ENCODE peak calls at places on chromosomes 3 and 15, in six cellular contexts. One of them, this sample, is unnamed. For H3K4me1 and H3K27me3, the result is how much of the 10 kb centered on the place peaks cover.

GRCh38 chr3:122609798-122610559 is 32.5 kb downstream of the PARP15 start:
- DNase-seq in HCT116: peak
- DNase-seq in K562: no peak
- DNase-seq in HepG2: no peak
- DNase-seq in H1: no peak
- DNase-seq in GM12878: peak
- DNase-seq in this sample: no peak

GRCh38 chr3:42123012-42123581 is 31.9 kb downstream of the TRAK1 start:
- DNase-seq in H1: no peak
- DNase-seq in HepG2: no peak
- DNase-seq in GM12878: peak
- DNase-seq in HCT116: no peak
- DNase-seq in K562: no peak
- DNase-seq in this sample: no peak

GRCh38 chr3:171140246-171140645 is 113.7 kb upstream of the SLC2A2 start:
- DNase-seq in GM12878: no peak
- DNase-seq in HepG2: no peak
- DNase-seq in HCT116: no peak
- DNase-seq in K562: no peak
- DNase-seq in H1: no peak
- DNase-seq in this sample: no peak

GRCh38 chr3:134336587-134336986 is 37.7 kb downstream of the AMOTL2 start:
- DNase-seq in K562: no peak
- DNase-seq in HepG2: no peak
- DNase-seq in H1: no peak
- DNase-seq in GM12878: no peak
- DNase-seq in HCT116: no peak
- DNase-seq in this sample: no peak

GRCh38 chr3:185507883-185508282 is 9.0 kb upstream of the TMEM41A start:
- DNase-seq in HCT116: no peak
- DNase-seq in K562: peak
- DNase-seq in H1: no peak
- DNase-seq in GM12878: no peak
- DNase-seq in HepG2: no peak
- DNase-seq in this sample: no peak

GRCh38 chr3:73385538-73385937 is 239.2 kb downstream of the PDZRN3 start:
- DNase-seq in H1: no peak
- DNase-seq in HCT116: no peak
- DNase-seq in K562: no peak
- DNase-seq in GM12878: no peak
- DNase-seq in HepG2: no peak
- DNase-seq in this sample: no peak

GRCh38 chr15:77507151-77507847 is 86.6 kb downstream of the HMG20A start:
- DNase-seq in HepG2: no peak
- DNase-seq in K562: no peak
- DNase-seq in H1: no peak
- DNase-seq in GM12878: no peak
- DNase-seq in HCT116: no peak
- DNase-seq in this sample: no peak

GRCh38 chr3:192772495-192772894 is 45.2 kb upstream of the FGF12 start:
- DNase-seq in H1: peak
- DNase-seq in GM12878: no peak
- DNase-seq in HepG2: peak
- DNase-seq in HCT116: peak
- DNase-seq in K562: no peak
- DNase-seq in this sample: peak

GRCh38 chr15:70617076-70617910 is 146.1 kb downstream of the UACA start:
- DNase-seq in GM12878: no peak
- DNase-seq in HepG2: peak
- DNase-seq in HCT116: no peak
- DNase-seq in H1: no peak
- DNase-seq in K562: no peak
- DNase-seq in this sample: no peak

GRCh38 chr3:35639251-35640185 is at the start of gene ARPP21:
- DNase-seq in HepG2: no peak
- DNase-seq in K562: no peak
- DNase-seq in GM12878: no peak
- DNase-seq in H1: no peak
- DNase-seq in HCT116: no peak
- DNase-seq in this sample: peak

GRCh38 chr3:188404124-188404523 is 250.2 kb downstream of the LPP start:
- DNase-seq in GM12878: no peak
- DNase-seq in HCT116: no peak
- DNase-seq in K562: no peak
- DNase-seq in HepG2: no peak
- DNase-seq in H1: no peak
- DNase-seq in this sample: no peak

GRCh38 chr15:64583983-64584382 is 123.6 kb downstream of the ZNF609 start:
- DNase-seq in K562: no peak
- DNase-seq in GM12878: no peak
- DNase-seq in H1: no peak
- DNase-seq in HCT116: no peak
- DNase-seq in HepG2: no peak
- DNase-seq in this sample: no peak

GRCh38 chr3:17632401-17633100 is 109.9 kb downstream of the TBC1D5 start:
- DNase-seq in GM12878: no peak
- DNase-seq in HCT116: peak
- DNase-seq in K562: peak
- DNase-seq in HepG2: no peak
- DNase-seq in H1: no peak
- DNase-seq in this sample: no peak

GRCh38 chr3:196237203-196237602 is 20.9 kb downstream of the SLC51A start:
- DNase-seq in HepG2: no peak
- DNase-seq in HCT116: no peak
- DNase-seq in K562: no peak
- DNase-seq in GM12878: no peak
- DNase-seq in H1: no peak
- DNase-seq in this sample: no peak

GRCh38 chr3:113746955-113747718 is at the start of gene ATP6V1A:
- DNase-seq in H1: no peak
- DNase-seq in HepG2: peak
- DNase-seq in HCT116: no peak
- DNase-seq in GM12878: no peak
- DNase-seq in K562: peak
- DNase-seq in this sample: no peak

GRCh38 chr15:72740202-72740601 is 43.4 kb downstream of the ADPGK start:
- DNase-seq in K562: no peak
- DNase-seq in H1: no peak
- DNase-seq in HepG2: no peak
- DNase-seq in HCT116: no peak
- DNase-seq in GM12878: peak
- DNase-seq in this sample: no peak

GRCh38 chr3:193830791-193831191 is 237.8 kb downstream of the OPA1 start:
- DNase-seq in H1: no peak
- DNase-seq in HCT116: no peak
- DNase-seq in HepG2: no peak
- DNase-seq in K562: no peak
- DNase-seq in GM12878: no peak
- DNase-seq in this sample: no peak

GRCh38 chr3:150737874-150738679 is 24.9 kb downstream of the SIAH2 start:
- DNase-seq in H1: no peak
- DNase-seq in K562: peak
- DNase-seq in HepG2: peak
- DNase-seq in HCT116: peak
- DNase-seq in GM12878: peak
- DNase-seq in this sample: no peak

GRCh38 chr3:10995871-10996270 is 3.3 kb downstream of the SLC6A1 start:
- DNase-seq in HepG2: no peak
- DNase-seq in H1: no peak
- DNase-seq in HCT116: no peak
- DNase-seq in K562: no peak
- DNase-seq in GM12878: no peak
- DNase-seq in this sample: no peak

GRCh38 chr15:99029358-99029871 is 21.8 kb upstream of the PGPEP1L start:
- DNase-seq in GM12878: no peak
- DNase-seq in HCT116: no peak
- DNase-seq in H1: no peak
- DNase-seq in K562: no peak
- DNase-seq in HepG2: no peak
- DNase-seq in this sample: no peak

GRCh38 chr3:150972379-150972985 is at the start of gene CLRN1:
- DNase-seq in HepG2: no peak
- DNase-seq in HCT116: no peak
- DNase-seq in K562: no peak
- DNase-seq in GM12878: no peak
- DNase-seq in H1: no peak
- DNase-seq in this sample: no peak

GRCh38 chr3:77526573-77526972 is 486.7 kb downstream of the ROBO2 start:
- DNase-seq in HepG2: no peak
- DNase-seq in GM12878: no peak
- DNase-seq in K562: no peak
- DNase-seq in H1: no peak
- DNase-seq in HCT116: no peak
- DNase-seq in this sample: no peak
- TF ChIP-seq ZNF274 in HepG2: no peak
- TF ChIP-seq ZNF274 in GM12878: no peak
- TF ChIP-seq ZNF274 in K562: no peak
- TF ChIP-seq ZNF274 in H1: no peak
- TF ChIP-seq ZNF274 in HCT116: no peak
- TF ChIP-seq ZNF274 in this sample: no peak

GRCh38 chr3:64160000-64160690 is 65.1 kb downstream of the PRICKLE2 start:
- DNase-seq in K562: no peak
- DNase-seq in H1: no peak
- DNase-seq in GM12878: no peak
- DNase-seq in HCT116: no peak
- DNase-seq in HepG2: no peak
- DNase-seq in this sample: no peak
- H3K4me1 ChIP-seq in K562: under half
- H3K4me1 ChIP-seq in H1: under half
- H3K4me1 ChIP-seq in GM12878: under half
- H3K4me1 ChIP-seq in HCT116: under half
- H3K4me1 ChIP-seq in HepG2: under half
- H3K4me1 ChIP-seq in this sample: under half

GRCh38 chr3:107841864-107842263 is 249.0 kb downstream of the CD47 start:
- DNase-seq in HepG2: no peak
- DNase-seq in GM12878: no peak
- DNase-seq in H1: no peak
- DNase-seq in HCT116: no peak
- DNase-seq in K562: no peak
- DNase-seq in this sample: no peak
- H3K27me3 ChIP-seq in HepG2: under half
- H3K27me3 ChIP-seq in GM12878: under half
- H3K27me3 ChIP-seq in H1: under half
- H3K27me3 ChIP-seq in HCT116: under half
- H3K27me3 ChIP-seq in K562: under half
- H3K27me3 ChIP-seq in this sample: under half

DNA sequence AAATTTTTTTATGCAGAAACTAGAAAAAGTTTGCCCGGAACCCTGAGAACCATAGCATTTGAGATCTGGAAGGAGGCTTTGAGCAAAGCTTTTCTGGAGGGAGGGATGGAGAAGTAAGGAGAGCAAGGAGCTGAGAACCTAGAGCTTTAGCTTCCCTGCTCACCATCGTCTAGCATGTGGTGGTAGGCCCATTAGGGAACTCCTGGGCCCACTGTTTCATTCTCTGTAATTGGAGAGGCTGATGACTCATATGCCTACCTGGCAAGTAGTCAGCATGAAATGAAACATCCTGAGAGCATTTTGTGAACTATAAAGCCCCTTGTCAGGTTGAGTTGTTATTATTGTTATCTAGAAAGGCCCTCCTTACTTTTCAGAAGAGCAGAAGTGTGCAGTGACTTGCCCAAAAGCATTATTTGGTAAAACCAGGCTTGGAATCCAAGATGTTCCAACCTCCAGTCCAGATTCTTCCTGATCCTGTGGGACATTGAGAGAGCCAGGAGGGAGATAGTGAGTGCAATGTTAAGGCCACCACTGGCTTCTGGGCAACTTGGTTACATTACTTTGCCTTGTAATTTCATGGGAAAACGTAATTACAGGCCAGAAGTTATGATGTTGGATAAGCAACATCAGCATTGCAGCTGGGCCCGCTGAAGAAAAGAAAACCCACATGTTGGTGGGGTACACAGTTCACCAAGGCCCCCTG is 104.5 kb upstream of the BFSP2 start:
- DNase-seq in K562: no peak
- DNase-seq in H1: no peak
- DNase-seq in HCT116: no peak
- DNase-seq in HepG2: no peak
- DNase-seq in GM12878: peak
- DNase-seq in this sample: no peak
- TF ChIP-seq ZNF274 in K562: no peak
- TF ChIP-seq ZNF274 in H1: no peak
- TF ChIP-seq ZNF274 in HCT116: no peak
- TF ChIP-seq ZNF274 in HepG2: no peak
- TF ChIP-seq ZNF274 in GM12878: no peak
- TF ChIP-seq ZNF274 in this sample: no peak

GRCh38 chr3:177191108-177191779 is 6.0 kb downstream of the TBL1XR1 start:
- DNase-seq in HCT116: no peak
- DNase-seq in GM12878: no peak
- DNase-seq in HepG2: no peak
- DNase-seq in H1: no peak
- DNase-seq in K562: no peak
- DNase-seq in this sample: no peak
- H3K4me1 ChIP-seq in HCT116: under half
- H3K4me1 ChIP-seq in GM12878: under half
- H3K4me1 ChIP-seq in HepG2: under half
- H3K4me1 ChIP-seq in H1: under half
- H3K4me1 ChIP-seq in K562: under half
- H3K4me1 ChIP-seq in this sample: under half

DNA sequence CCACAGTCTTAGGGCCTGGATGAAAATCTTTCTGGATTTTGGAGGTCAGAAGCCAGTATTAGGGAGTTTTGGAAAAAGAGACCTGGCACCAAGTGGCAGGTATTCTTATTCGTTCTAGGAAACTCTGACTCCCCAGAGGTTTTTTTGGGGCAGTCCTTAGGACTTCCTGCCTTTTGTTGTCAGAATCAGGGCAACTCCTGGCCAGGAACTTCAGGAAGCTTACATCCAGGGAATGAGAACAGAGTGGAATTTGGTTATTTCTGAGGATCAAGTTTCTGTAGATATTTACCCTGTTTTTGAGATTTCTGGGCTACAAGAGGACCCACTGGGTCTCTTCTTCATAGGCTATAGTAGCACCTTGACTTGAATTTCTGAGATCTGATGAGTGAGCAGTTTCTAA is 15.5 kb downstream of the SCN10A start:
- DNase-seq in HCT116: no peak
- DNase-seq in HepG2: no peak
- DNase-seq in K562: no peak
- DNase-seq in GM12878: no peak
- DNase-seq in H1: no peak
- DNase-seq in this sample: peak
- H3K27me3 ChIP-seq in HCT116: half or more
- H3K27me3 ChIP-seq in HepG2: under half
- H3K27me3 ChIP-seq in K562: under half
- H3K27me3 ChIP-seq in GM12878: under half
- H3K27me3 ChIP-seq in H1: under half
- H3K27me3 ChIP-seq in this sample: under half

DNA sequence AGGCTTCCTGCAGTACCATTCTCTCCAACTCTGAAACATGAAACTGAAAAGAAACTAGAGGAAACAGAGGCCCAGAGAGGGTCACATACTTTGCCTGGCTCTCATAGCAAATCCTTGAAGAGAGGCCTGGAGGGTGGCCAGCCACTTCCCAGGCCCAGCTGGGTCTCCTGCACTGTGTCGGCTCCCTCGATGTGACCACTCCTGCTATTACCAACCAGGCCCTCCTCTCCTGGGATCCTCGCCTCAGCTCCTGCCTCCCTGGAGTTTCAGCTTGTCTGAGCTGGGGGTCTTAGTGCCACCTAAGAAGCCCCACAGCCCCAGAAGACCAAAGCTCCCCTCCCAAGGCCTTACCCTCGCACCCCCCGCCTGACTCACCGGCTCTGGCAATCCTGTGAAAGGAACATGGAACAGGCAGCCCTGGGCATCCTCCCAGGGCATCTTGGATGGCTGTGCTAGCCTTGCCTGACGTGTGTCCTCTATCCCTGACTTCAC is 4.6 kb downstream of the LOXL1 start:
- DNase-seq in H1: no peak
- DNase-seq in HCT116: no peak
- DNase-seq in HepG2: no peak
- DNase-seq in GM12878: no peak
- DNase-seq in K562: no peak
- DNase-seq in this sample: no peak
- TF ChIP-seq ZNF274 in H1: no peak
- TF ChIP-seq ZNF274 in HCT116: no peak
- TF ChIP-seq ZNF274 in HepG2: no peak
- TF ChIP-seq ZNF274 in GM12878: no peak
- TF ChIP-seq ZNF274 in K562: no peak
- TF ChIP-seq ZNF274 in this sample: no peak